ENCODE peak calls at places on chromosomes 13 and 19, in nine cellular contexts. One of them, this sample, is unnamed.

GRCh38 chr13:26247608-26248007 is 6.3 kb upstream of the CDK8 start:
- DNase-seq in neural progenitor cell: no peak
- DNase-seq in thoracic aorta: no peak
- DNase-seq in brain microvascular endothelial cell: peak
- DNase-seq in cardiac muscle cell: no peak
- DNase-seq in MCF 10A: no peak
- DNase-seq in progenitor cell of endocrine pancreas: no peak
- DNase-seq in lower leg skin: no peak
- DNase-seq in dorsolateral prefrontal cortex: no peak
- DNase-seq in this sample: no peak

GRCh38 chr19:46648070-46648960 is 12.3 kb upstream of the GNG8 start:
- DNase-seq in brain microvascular endothelial cell: no peak
- DNase-seq in neural progenitor cell: no peak
- DNase-seq in progenitor cell of endocrine pancreas: no peak
- DNase-seq in cardiac muscle cell: no peak
- DNase-seq in thoracic aorta: no peak
- DNase-seq in dorsolateral prefrontal cortex: no peak
- DNase-seq in lower leg skin: no peak
- DNase-seq in MCF 10A: no peak
- DNase-seq in this sample: no peak

GRCh38 chr19:31356587-31357314 is 7.5 kb upstream of the TSHZ3 start:
- DNase-seq in brain microvascular endothelial cell: no peak
- DNase-seq in progenitor cell of endocrine pancreas: no peak
- DNase-seq in neural progenitor cell: peak
- DNase-seq in cardiac muscle cell: no peak
- DNase-seq in lower leg skin: no peak
- DNase-seq in thoracic aorta: no peak
- DNase-seq in dorsolateral prefrontal cortex: no peak
- DNase-seq in MCF 10A: no peak
- DNase-seq in this sample: no peak

GRCh38 chr19:1213391-1214286 is 8.1 kb downstream of the STK11 start:
- DNase-seq in thoracic aorta: no peak
- DNase-seq in lower leg skin: peak
- DNase-seq in dorsolateral prefrontal cortex: no peak
- DNase-seq in MCF 10A: peak
- DNase-seq in progenitor cell of endocrine pancreas: no peak
- DNase-seq in cardiac muscle cell: peak
- DNase-seq in brain microvascular endothelial cell: peak
- DNase-seq in neural progenitor cell: no peak
- DNase-seq in this sample: peak

GRCh38 chr13:73608157-73608516 is 526.1 kb downstream of the KLF12 start:
- DNase-seq in lower leg skin: no peak
- DNase-seq in MCF 10A: no peak
- DNase-seq in brain microvascular endothelial cell: no peak
- DNase-seq in progenitor cell of endocrine pancreas: no peak
- DNase-seq in neural progenitor cell: no peak
- DNase-seq in cardiac muscle cell: no peak
- DNase-seq in thoracic aorta: no peak
- DNase-seq in dorsolateral prefrontal cortex: no peak
- DNase-seq in this sample: no peak

GRCh38 chr19:17240062-17240854 is 5.5 kb downstream of the NR2F6 start:
- DNase-seq in lower leg skin: no peak
- DNase-seq in thoracic aorta: no peak
- DNase-seq in neural progenitor cell: no peak
- DNase-seq in dorsolateral prefrontal cortex: no peak
- DNase-seq in brain microvascular endothelial cell: no peak
- DNase-seq in progenitor cell of endocrine pancreas: no peak
- DNase-seq in MCF 10A: no peak
- DNase-seq in cardiac muscle cell: no peak
- DNase-seq in this sample: no peak

GRCh38 chr13:50080158-50080855 is 65.1 kb downstream of the KCNRG start:
- DNase-seq in thoracic aorta: no peak
- DNase-seq in brain microvascular endothelial cell: peak
- DNase-seq in progenitor cell of endocrine pancreas: no peak
- DNase-seq in MCF 10A: peak
- DNase-seq in neural progenitor cell: peak
- DNase-seq in cardiac muscle cell: peak
- DNase-seq in lower leg skin: no peak
- DNase-seq in dorsolateral prefrontal cortex: no peak
- DNase-seq in this sample: no peak

GRCh38 chr19:42652021-42652420 is 57.3 kb upstream of the CEACAM8 start:
- DNase-seq in thoracic aorta: no peak
- DNase-seq in brain microvascular endothelial cell: no peak
- DNase-seq in dorsolateral prefrontal cortex: no peak
- DNase-seq in MCF 10A: no peak
- DNase-seq in neural progenitor cell: no peak
- DNase-seq in progenitor cell of endocrine pancreas: no peak
- DNase-seq in cardiac muscle cell: no peak
- DNase-seq in lower leg skin: no peak
- DNase-seq in this sample: no peak

GRCh38 chr13:48750588-48751383 is 97.1 kb downstream of the CYSLTR2 start:
- DNase-seq in brain microvascular endothelial cell: peak
- DNase-seq in progenitor cell of endocrine pancreas: no peak
- DNase-seq in dorsolateral prefrontal cortex: no peak
- DNase-seq in lower leg skin: peak
- DNase-seq in thoracic aorta: no peak
- DNase-seq in cardiac muscle cell: peak
- DNase-seq in MCF 10A: no peak
- DNase-seq in neural progenitor cell: no peak
- DNase-seq in this sample: no peak

GRCh38 chr13:23554000-23554399 is 16.2 kb upstream of the TNFRSF19 start:
- DNase-seq in MCF 10A: peak
- DNase-seq in neural progenitor cell: no peak
- DNase-seq in lower leg skin: peak
- DNase-seq in cardiac muscle cell: no peak
- DNase-seq in brain microvascular endothelial cell: no peak
- DNase-seq in progenitor cell of endocrine pancreas: no peak
- DNase-seq in dorsolateral prefrontal cortex: no peak
- DNase-seq in thoracic aorta: no peak
- DNase-seq in this sample: no peak

GRCh38 chr13:18978447-18978846 is 203.2 kb downstream of the TUBA3C start:
- DNase-seq in brain microvascular endothelial cell: no peak
- DNase-seq in thoracic aorta: no peak
- DNase-seq in dorsolateral prefrontal cortex: no peak
- DNase-seq in neural progenitor cell: no peak
- DNase-seq in progenitor cell of endocrine pancreas: no peak
- DNase-seq in MCF 10A: no peak
- DNase-seq in lower leg skin: no peak
- DNase-seq in cardiac muscle cell: no peak
- DNase-seq in this sample: no peak

GRCh38 chr13:45951724-45952123 is 100.2 kb upstream of the SIAH3 start:
- DNase-seq in lower leg skin: no peak
- DNase-seq in progenitor cell of endocrine pancreas: no peak
- DNase-seq in cardiac muscle cell: no peak
- DNase-seq in dorsolateral prefrontal cortex: no peak
- DNase-seq in thoracic aorta: no peak
- DNase-seq in brain microvascular endothelial cell: no peak
- DNase-seq in neural progenitor cell: no peak
- DNase-seq in MCF 10A: no peak
- DNase-seq in this sample: no peak

GRCh38 chr13:21402586-21403307 is 56.4 kb downstream of the ZDHHC20 start:
- DNase-seq in brain microvascular endothelial cell: peak
- DNase-seq in progenitor cell of endocrine pancreas: no peak
- DNase-seq in dorsolateral prefrontal cortex: no peak
- DNase-seq in neural progenitor cell: no peak
- DNase-seq in lower leg skin: no peak
- DNase-seq in thoracic aorta: no peak
- DNase-seq in MCF 10A: peak
- DNase-seq in cardiac muscle cell: peak
- DNase-seq in this sample: no peak

GRCh38 chr13:76533251-76533650 is 353.0 kb downstream of the KCTD12 start:
- DNase-seq in MCF 10A: peak
- DNase-seq in brain microvascular endothelial cell: no peak
- DNase-seq in dorsolateral prefrontal cortex: no peak
- DNase-seq in cardiac muscle cell: peak
- DNase-seq in neural progenitor cell: no peak
- DNase-seq in progenitor cell of endocrine pancreas: no peak
- DNase-seq in thoracic aorta: no peak
- DNase-seq in lower leg skin: no peak
- DNase-seq in this sample: no peak

GRCh38 chr13:20127263-20127562 is 33.6 kb downstream of the GJA3 start:
- DNase-seq in progenitor cell of endocrine pancreas: no peak
- DNase-seq in thoracic aorta: no peak
- DNase-seq in MCF 10A: peak
- DNase-seq in lower leg skin: no peak
- DNase-seq in dorsolateral prefrontal cortex: no peak
- DNase-seq in neural progenitor cell: no peak
- DNase-seq in cardiac muscle cell: peak
- DNase-seq in brain microvascular endothelial cell: no peak
- DNase-seq in this sample: no peak

GRCh38 chr19:28841531-28841930 is 371.4 kb downstream of the UQCRFS1 start:
- DNase-seq in brain microvascular endothelial cell: no peak
- DNase-seq in thoracic aorta: no peak
- DNase-seq in lower leg skin: no peak
- DNase-seq in dorsolateral prefrontal cortex: no peak
- DNase-seq in cardiac muscle cell: no peak
- DNase-seq in MCF 10A: no peak
- DNase-seq in progenitor cell of endocrine pancreas: no peak
- DNase-seq in neural progenitor cell: no peak
- DNase-seq in this sample: no peak

GRCh38 chr19:28838909-28839308 is 374.0 kb downstream of the UQCRFS1 start:
- DNase-seq in cardiac muscle cell: no peak
- DNase-seq in progenitor cell of endocrine pancreas: no peak
- DNase-seq in MCF 10A: no peak
- DNase-seq in brain microvascular endothelial cell: no peak
- DNase-seq in thoracic aorta: no peak
- DNase-seq in neural progenitor cell: no peak
- DNase-seq in lower leg skin: no peak
- DNase-seq in dorsolateral prefrontal cortex: no peak
- DNase-seq in this sample: no peak

GRCh38 chr19:28840891-28841290 is 372.1 kb downstream of the UQCRFS1 start:
- DNase-seq in lower leg skin: no peak
- DNase-seq in neural progenitor cell: peak
- DNase-seq in MCF 10A: no peak
- DNase-seq in thoracic aorta: no peak
- DNase-seq in dorsolateral prefrontal cortex: no peak
- DNase-seq in progenitor cell of endocrine pancreas: no peak
- DNase-seq in brain microvascular endothelial cell: no peak
- DNase-seq in cardiac muscle cell: no peak
- DNase-seq in this sample: no peak

GRCh38 chr19:28836366-28836765 is 376.6 kb downstream of the UQCRFS1 start:
- DNase-seq in brain microvascular endothelial cell: no peak
- DNase-seq in neural progenitor cell: no peak
- DNase-seq in progenitor cell of endocrine pancreas: no peak
- DNase-seq in MCF 10A: no peak
- DNase-seq in lower leg skin: no peak
- DNase-seq in dorsolateral prefrontal cortex: no peak
- DNase-seq in thoracic aorta: no peak
- DNase-seq in cardiac muscle cell: no peak
- DNase-seq in this sample: no peak

DNA sequence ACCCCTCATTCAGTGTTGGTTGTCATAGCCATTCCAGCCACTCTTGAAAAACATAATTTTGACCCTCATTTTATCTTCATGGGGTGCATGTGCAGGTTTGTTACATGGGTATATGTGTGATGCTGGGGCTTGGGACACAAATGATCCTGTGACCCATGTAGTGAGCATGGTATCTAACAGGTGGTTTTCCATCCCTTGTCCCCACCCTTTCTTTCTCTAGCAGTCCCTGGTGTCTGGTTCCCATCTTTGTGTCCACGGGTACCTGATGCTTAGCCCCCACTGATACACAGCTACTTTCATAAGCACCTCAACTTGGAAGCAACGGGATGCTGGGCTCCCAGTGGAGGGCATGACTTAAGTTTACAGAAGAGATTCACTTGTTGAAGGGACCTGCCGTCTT is 373.5 kb downstream of the UQCRFS1 start:
- DNase-seq in thoracic aorta: no peak
- DNase-seq in brain microvascular endothelial cell: no peak
- DNase-seq in MCF 10A: no peak
- DNase-seq in neural progenitor cell: no peak
- DNase-seq in progenitor cell of endocrine pancreas: no peak
- DNase-seq in lower leg skin: no peak
- DNase-seq in cardiac muscle cell: no peak
- DNase-seq in dorsolateral prefrontal cortex: no peak
- DNase-seq in this sample: no peak
- TF ChIP-seq CTCF in thoracic aorta: no peak
- TF ChIP-seq CTCF in brain microvascular endothelial cell: no peak
- TF ChIP-seq CTCF in MCF 10A: no peak
- TF ChIP-seq CTCF in neural progenitor cell: no peak
- TF ChIP-seq CTCF in progenitor cell of endocrine pancreas: no peak
- TF ChIP-seq CTCF in lower leg skin: no peak
- TF ChIP-seq CTCF in cardiac muscle cell: no peak
- TF ChIP-seq CTCF in dorsolateral prefrontal cortex: no peak
- TF ChIP-seq CTCF in this sample: no peak

GRCh38 chr13:39406688-39407087 is 196.3 kb downstream of the LHFPL6 start:
- DNase-seq in progenitor cell of endocrine pancreas: no peak
- DNase-seq in dorsolateral prefrontal cortex: no peak
- DNase-seq in lower leg skin: no peak
- DNase-seq in neural progenitor cell: no peak
- DNase-seq in thoracic aorta: no peak
- DNase-seq in brain microvascular endothelial cell: no peak
- DNase-seq in MCF 10A: peak
- DNase-seq in cardiac muscle cell: no peak
- DNase-seq in this sample: no peak
- TF ChIP-seq CTCF in progenitor cell of endocrine pancreas: peak
- TF ChIP-seq CTCF in dorsolateral prefrontal cortex: no peak
- TF ChIP-seq CTCF in lower leg skin: no peak
- TF ChIP-seq CTCF in neural progenitor cell: peak
- TF ChIP-seq CTCF in thoracic aorta: no peak
- TF ChIP-seq CTCF in brain microvascular endothelial cell: no peak
- TF ChIP-seq CTCF in MCF 10A: no peak
- TF ChIP-seq CTCF in cardiac muscle cell: no peak
- TF ChIP-seq CTCF in this sample: peak

DNA sequence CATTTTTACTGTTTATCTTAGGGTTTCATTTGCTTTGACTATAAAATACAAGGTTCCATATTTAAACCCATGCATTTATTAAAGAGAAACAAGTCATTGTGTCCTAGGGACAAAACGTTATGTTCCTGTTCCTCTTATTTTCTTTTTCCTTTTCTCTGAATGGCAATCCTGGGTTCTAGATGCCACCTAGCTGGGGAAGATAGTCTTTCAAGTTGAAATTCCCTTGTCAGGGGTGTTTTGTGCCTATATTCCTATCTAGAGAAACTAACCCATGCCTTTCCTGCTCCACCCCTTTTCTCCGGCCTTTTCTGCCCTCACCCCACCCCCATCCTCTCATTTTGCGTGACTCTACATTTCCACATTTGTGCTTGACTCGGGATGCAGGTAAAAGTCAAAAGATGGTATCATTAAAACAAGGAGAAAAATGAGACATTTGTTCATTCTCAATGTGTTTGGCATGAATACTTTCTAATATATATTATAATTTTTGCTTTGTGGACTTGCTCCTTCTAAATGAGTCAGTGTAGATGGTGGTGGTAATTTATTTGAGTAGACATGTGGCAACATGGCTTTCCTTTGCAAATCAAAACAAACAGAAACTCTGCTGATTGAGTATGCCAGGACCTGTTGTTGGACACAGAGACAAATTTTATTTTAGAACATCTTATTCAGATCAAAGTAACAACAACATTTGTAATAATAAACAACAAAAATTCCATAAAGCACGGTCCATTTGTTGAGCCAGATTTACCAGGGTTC is 26.8 kb upstream of the STARD13 start:
- DNase-seq in neural progenitor cell: no peak
- DNase-seq in progenitor cell of endocrine pancreas: no peak
- DNase-seq in thoracic aorta: no peak
- DNase-seq in brain microvascular endothelial cell: peak
- DNase-seq in MCF 10A: peak
- DNase-seq in lower leg skin: no peak
- DNase-seq in dorsolateral prefrontal cortex: no peak
- DNase-seq in cardiac muscle cell: peak
- DNase-seq in this sample: no peak
- TF ChIP-seq CTCF in neural progenitor cell: no peak
- TF ChIP-seq CTCF in progenitor cell of endocrine pancreas: no peak
- TF ChIP-seq CTCF in thoracic aorta: no peak
- TF ChIP-seq CTCF in brain microvascular endothelial cell: peak
- TF ChIP-seq CTCF in MCF 10A: peak
- TF ChIP-seq CTCF in lower leg skin: no peak
- TF ChIP-seq CTCF in dorsolateral prefrontal cortex: peak
- TF ChIP-seq CTCF in cardiac muscle cell: peak
- TF ChIP-seq CTCF in this sample: peak

GRCh38 chr19:23823952-23824389 is 65.3 kb upstream of the ZNF681 start:
- DNase-seq in brain microvascular endothelial cell: no peak
- DNase-seq in thoracic aorta: no peak
- DNase-seq in MCF 10A: peak
- DNase-seq in cardiac muscle cell: peak
- DNase-seq in dorsolateral prefrontal cortex: no peak
- DNase-seq in lower leg skin: no peak
- DNase-seq in progenitor cell of endocrine pancreas: no peak
- DNase-seq in neural progenitor cell: peak
- DNase-seq in this sample: no peak
- TF ChIP-seq CTCF in brain microvascular endothelial cell: peak
- TF ChIP-seq CTCF in thoracic aorta: no peak
- TF ChIP-seq CTCF in MCF 10A: no peak
- TF ChIP-seq CTCF in cardiac muscle cell: no peak
- TF ChIP-seq CTCF in dorsolateral prefrontal cortex: no peak
- TF ChIP-seq CTCF in lower leg skin: no peak
- TF ChIP-seq CTCF in progenitor cell of endocrine pancreas: peak
- TF ChIP-seq CTCF in neural progenitor cell: peak
- TF ChIP-seq CTCF in this sample: peak

This sample was measured in type B pancreatic cell.